ENCODE peak calls at places on chromosomes 4 and X, in nine cellular contexts. O is stimulated activated CD4-positive, alpha-beta T cell treated with anti-CD3 and anti-CD28 coated beads, Interleukin-1b, Interleukin-23, amount 100 ng/mL, for 4 hours; I is PC-9; V is T-helper 2 cell; G is activated gamma-delta T cell treated with Interleukin-2 at 50 U/mL for 16 hours; R is tibial nerve; E is NCI-H446; C is fibroblast of pulmonary artery; P is HAP-1. Z is an unnamed sample.

GRCh38 chrX:30060718-30061117 is 154.6 kb upstream of the MAGEB2 start:
- DNase-seq in O (no peak), I (no peak), V (no peak), G (no peak), R (no peak), E (no peak), C (peak; percentile 31), P (peak; percentile 53), Z (no peak)

GRCh38 chrX:2188316-2188715 is 312.5 kb downstream of the DHRSX start:
- DNase-seq in O (no peak), I (no peak), V (no peak), G (no peak), R (no peak), E (no peak), C (no peak), P (no peak), Z (no peak)

GRCh38 chr4:16140520-16141249 is 56.9 kb upstream of the PROM1 start:
- DNase-seq in O (no peak), I (peak; percentile 82), V (no peak), G (no peak), R (peak; percentile 33), E (no peak), C (peak; percentile 91), P (no peak), Z (peak; percentile 79)

GRCh38 chrX:98231003-98231402 is 1347.3 kb downstream of the RPA4 start:
- DNase-seq in O (no peak), I (no peak), V (no peak), G (no peak), R (no peak), E (no peak), C (no peak), P (no peak), Z (no peak)

GRCh38 chr4:84967292-84967651 is 782 bp upstream of the WDFY3 start:
- DNase-seq in O (no peak), I (no peak), V (no peak), G (no peak), R (peak; percentile 45), E (no peak), C (peak; percentile 29), P (no peak), Z (no peak)

GRCh38 chrX:39859991-39860861 is 237.5 kb downstream of the BCOR start:
- DNase-seq in O (peak; percentile 59), I (no peak), V (peak; percentile 97), G (peak; percentile 62), R (no peak), E (no peak), C (peak; percentile 85), P (peak; percentile 6), Z (no peak)

GRCh38 chr4:26204249-26204825 is 116.5 kb upstream of the RBPJ start:
- DNase-seq in O (no peak), I (no peak), V (peak; percentile 62), G (peak; percentile 33), R (no peak), E (no peak), C (no peak), P (no peak), Z (no peak)

GRCh38 chr4:173990879-173991231 is 292.6 kb downstream of the FBXO8 start:
- DNase-seq in O (no peak), I (no peak), V (no peak), G (no peak), R (no peak), E (no peak), C (peak; percentile 62), P (no peak), Z (no peak)

Z was measured in epithelial cell of prostate.